ENCODE peak calls at places on chromosomes 2 and 18, in six cellular contexts. P is AG04449, I is T-helper 9 cell, M is fibroblast of pulmonary artery, O is cardiac fibroblast, H is C1 segment of cervical spinal cord. E is an unnamed sample.

GRCh38 chr2:85933753-85934594 is 45.2 kb upstream of the ST3GAL5 start:
- DNase-seq in P (peak; percentile 69), I (no peak), M (peak; percentile 96), O (peak; percentile 93), H (no peak), E (peak; percentile 92)

GRCh38 chr2:159042115-159042850 is 73.8 kb downstream of the TANC1 start:
- DNase-seq in P (no peak), I (no peak), M (no peak), O (no peak), H (no peak), E (no peak)

GRCh38 chr2:218960196-218961165 is 1.0 kb downstream of the CDK5R2 start:
- DNase-seq in P (no peak), I (no peak), M (no peak), O (no peak), H (no peak), E (no peak)

GRCh38 chr2:23700627-23701026 is 226.3 kb downstream of the ATAD2B start:
- DNase-seq in P (no peak), I (no peak), M (no peak), O (no peak), H (no peak), E (no peak)

GRCh38 chr2:21142149-21142548 is 18.4 kb downstream of the TDRD15 start:
- DNase-seq in P (no peak), I (no peak), M (no peak), O (no peak), H (no peak), E (no peak)

GRCh38 chr2:10057231-10058107 is 14.1 kb downstream of the KLF11 start:
- DNase-seq in P (no peak), I (no peak), M (peak; percentile 81), O (peak; percentile 81), H (no peak), E (peak; percentile 90)

GRCh38 chr18:64972545-64972944 is 778.3 kb upstream of the CDH7 start:
- DNase-seq in P (no peak), I (no peak), M (no peak), O (no peak), H (no peak), E (peak; percentile 39)

GRCh38 chr2:160493227-160494028 is at the start of gene RBMS1:
- DNase-seq in P (no peak), I (peak; percentile 44), M (peak; percentile 74), O (peak; percentile 82), H (no peak), E (peak; percentile 65)

GRCh38 chr2:7191927-7192326 is 274.7 kb downstream of the RNF144A start:
- DNase-seq in P (peak; percentile 93), I (no peak), M (peak; percentile 74), O (peak; percentile 77), H (no peak), E (peak; percentile 86)

GRCh38 chr2:81194176-81194575 is 889.6 kb upstream of the LRRTM1 start:
- DNase-seq in P (no peak), I (no peak), M (no peak), O (no peak), H (no peak), E (no peak)

GRCh38 chr18:61844726-61845125 is 48.1 kb downstream of the RNF152 start:
- DNase-seq in P (no peak), I (no peak), M (no peak), O (no peak), H (no peak), E (no peak)

GRCh38 chr2:79887747-79888374 is 375.0 kb downstream of the CTNNA2 start:
- DNase-seq in P (peak; percentile 19), I (no peak), M (peak; percentile 75), O (peak; percentile 66), H (no peak), E (peak; percentile 65)

GRCh38 chr2:25373269-25373981 is 31.7 kb upstream of the DNMT3A start:
- DNase-seq in P (no peak), I (no peak), M (no peak), O (no peak), H (no peak), E (no peak)

GRCh38 chr2:200087451-200087850 is 132.1 kb downstream of the MAIP1 start:
- DNase-seq in P (no peak), I (no peak), M (no peak), O (no peak), H (no peak), E (no peak)

GRCh38 chr18:11004294-11004693 is 145.1 kb downstream of the PIEZO2 start:
- DNase-seq in P (no peak), I (no peak), M (peak; percentile 48), O (peak; percentile 9), H (no peak), E (peak; percentile 72)

GRCh38 chr2:50950996-50951395 is 80.9 kb downstream of the NRXN1 start:
- DNase-seq in P (no peak), I (no peak), M (no peak), O (no peak), H (no peak), E (no peak)

GRCh38 chr2:80365762-80366161 is 61.2 kb upstream of the LRRTM1 start:
- DNase-seq in P (no peak), I (no peak), M (no peak), O (no peak), H (no peak), E (no peak)

GRCh38 chr2:26754972-26755670 is 9.0 kb upstream of the SLC35F6 start:
- DNase-seq in P (no peak), I (no peak), M (no peak), O (no peak), H (no peak), E (no peak)

GRCh38 chr2:235091983-235092382 is 140.2 kb downstream of the SH3BP4 start:
- DNase-seq in P (no peak), I (no peak), M (no peak), O (no peak), H (no peak), E (no peak)

GRCh38 chr2:486381-486780 is 190.8 kb downstream of the TMEM18 start:
- DNase-seq in P (no peak), I (no peak), M (no peak), O (no peak), H (no peak), E (no peak)

GRCh38 chr2:10220516-10221391 is 82.0 kb upstream of the HPCAL1 start:
- DNase-seq in P (peak; percentile 24), I (no peak), M (peak; percentile 58), O (peak; percentile 45), H (no peak), E (peak; percentile 46)

GRCh38 chr18:9961031-9961430 is 47.2 kb downstream of the VAPA start:
- DNase-seq in P (no peak), I (no peak), M (peak; percentile 59), O (peak; percentile 61), H (no peak), E (peak; percentile 64)

E was measured in mesenchymal stem cell.